ENCODE peak calls at places on chromosomes 2 and 18, in ten cellular contexts. Q, G, F, D, M, I, N, S, L and U are unnamed samples.

GRCh38 chr2:32997714-32998113 is 51.0 kb downstream of the LTBP1 start:
- DNase-seq in Q (no peak), G (no peak), F (no peak), D (no peak), M (no peak), I (no peak), N (no peak), S (no peak), L (no peak), U (no peak)

GRCh38 chr2:62305421-62306176 is 109.7 kb downstream of the B3GNT2 start:
- DNase-seq in Q (no peak), G (no peak), F (peak; percentile 59), D (no peak), M (no peak), I (no peak), N (no peak), S (no peak), L (no peak), U (no peak)

GRCh38 chr2:58341047-58341446 is 99.9 kb upstream of the FANCL start:
- DNase-seq in Q (no peak), G (no peak), F (no peak), D (no peak), M (no peak), I (no peak), N (no peak), S (no peak), L (no peak), U (no peak)

GRCh38 chr18:80233201-80233835 is 14.0 kb downstream of the PARD6G start:
- DNase-seq in Q (no peak), G (no peak), F (no peak), D (peak; percentile 18), M (no peak), I (no peak), N (no peak), S (no peak), L (no peak), U (no peak)

GRCh38 chr2:153059338-153060052 is 341.1 kb downstream of the ARL6IP6 start:
- DNase-seq in Q (no peak), G (no peak), F (no peak), D (no peak), M (peak; percentile 6), I (peak; percentile 12), N (no peak), S (peak; percentile 99), L (no peak), U (no peak)

GRCh38 chr2:221203846-221204245 is 368.3 kb downstream of the EPHA4 start:
- DNase-seq in Q (peak; percentile 27), G (peak; percentile 2), F (no peak), D (no peak), M (no peak), I (no peak), N (no peak), S (no peak), L (no peak), U (no peak)

GRCh38 chr18:40048886-40049650 is 1906.0 kb upstream of the PIK3C3 start:
- DNase-seq in Q (no peak), G (no peak), F (no peak), D (no peak), M (no peak), I (no peak), N (no peak), S (no peak), L (no peak), U (no peak)

GRCh38 chr2:163471947-163472346 is 263.9 kb downstream of the FIGN start:
- DNase-seq in Q (no peak), G (peak; percentile 4), F (no peak), D (no peak), M (peak; percentile 51), I (peak; percentile 69), N (no peak), S (peak; percentile 36), L (no peak), U (no peak)

DNA sequence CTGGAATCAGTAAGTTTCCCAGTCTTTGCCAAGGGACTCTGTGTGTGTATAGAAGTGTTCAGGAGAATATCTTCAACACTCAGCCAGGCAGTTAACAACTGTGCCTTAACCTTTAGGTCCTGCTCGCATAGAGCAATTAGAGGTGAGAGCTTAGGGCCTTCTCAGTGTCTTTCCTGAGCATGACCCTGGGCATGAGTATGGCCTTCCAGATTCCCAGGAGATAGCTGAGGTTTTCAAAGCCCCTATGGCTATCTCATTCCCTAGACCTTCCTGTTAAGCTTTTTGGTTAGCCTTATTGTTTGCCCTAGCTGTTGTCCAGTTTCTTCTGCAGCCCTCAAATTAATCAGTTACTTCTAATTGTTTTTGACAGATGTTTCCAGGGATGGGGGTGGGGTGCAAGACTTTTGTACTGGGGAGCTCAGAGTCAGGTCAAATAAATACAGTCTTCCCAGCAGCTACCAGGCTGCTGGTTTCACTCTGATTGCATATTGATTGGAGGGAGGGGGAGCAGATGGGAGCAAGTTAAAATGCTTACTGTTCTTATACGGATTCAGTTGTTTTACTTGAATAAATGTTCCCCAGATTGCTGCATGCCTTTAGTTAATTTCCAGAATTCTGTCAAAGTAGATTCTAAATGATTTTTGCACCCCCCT is 23.1 kb downstream of the PDK1 start:
- DNase-seq in Q (no peak), G (no peak), F (no peak), D (no peak), M (no peak), I (no peak), N (no peak), S (no peak), L (no peak), U (no peak)
- TF ChIP-seq CTCF in Q (no peak), G (no peak), F (no peak), D (no peak), M (no peak), I (no peak), N (no peak), S (no peak), L (no peak), U (no peak)

GRCh38 chr2:109322646-109323045 is 193.6 kb downstream of the SH3RF3 start:
- DNase-seq in Q (no peak), G (peak; percentile 34), F (no peak), D (no peak), M (no peak), I (no peak), N (no peak), S (no peak), L (no peak), U (no peak)
- TF ChIP-seq CTCF in Q (no peak), G (no peak), F (no peak), D (no peak), M (no peak), I (no peak), N (no peak), S (no peak), L (no peak), U (peak; percentile 16)

GRCh38 chr2:142876423-142876822 is 1.0 kb upstream of the KYNU start:
- DNase-seq in Q (no peak), G (peak; percentile 40), F (no peak), D (no peak), M (peak; percentile 26), I (peak; percentile 54), N (no peak), S (peak; percentile 63), L (no peak), U (no peak)
- TF ChIP-seq CTCF in Q (no peak), G (no peak), F (no peak), D (no peak), M (peak; percentile 6), I (peak; percentile 11), N (no peak), S (no peak), L (no peak), U (peak; percentile 68)

DNA sequence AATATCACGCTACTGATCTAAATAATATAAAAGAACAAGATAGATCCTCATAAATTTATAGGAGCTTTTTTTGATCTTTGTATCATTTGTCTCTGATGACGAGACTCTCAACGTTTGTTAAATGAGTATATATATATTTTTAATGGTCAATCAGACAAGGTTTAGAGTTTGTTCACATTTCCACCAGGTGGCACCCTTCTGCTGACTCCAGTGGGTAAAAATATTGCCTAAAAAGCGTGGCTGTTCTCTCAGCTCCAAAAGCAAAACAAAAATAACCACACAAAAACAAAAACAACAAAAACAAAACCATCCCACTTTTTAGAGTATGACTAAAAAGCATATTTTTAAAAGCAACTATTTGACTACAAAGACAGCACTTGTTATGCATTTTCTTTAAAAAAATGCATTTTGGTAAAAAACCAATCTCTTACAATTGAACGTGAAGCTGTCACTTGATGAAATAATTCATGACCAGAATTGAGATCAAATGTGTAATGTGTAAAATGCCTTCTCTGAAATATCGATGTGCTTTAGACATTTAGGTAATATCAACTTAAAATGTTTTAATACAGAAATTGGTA is 723.2 kb downstream of the DPP10 start:
- DNase-seq in Q (peak; percentile 55), G (peak; percentile 16), F (no peak), D (no peak), M (peak; percentile 53), I (peak; percentile 63), N (no peak), S (peak; percentile 38), L (no peak), U (no peak)
- TF ChIP-seq CTCF in Q (peak; percentile 70), G (peak; percentile 52), F (no peak), D (peak; percentile 49), M (peak; percentile 57), I (peak; percentile 51), N (peak; percentile 42), S (peak; percentile 55), L (peak; percentile 60), U (peak; percentile 78)

DNA sequence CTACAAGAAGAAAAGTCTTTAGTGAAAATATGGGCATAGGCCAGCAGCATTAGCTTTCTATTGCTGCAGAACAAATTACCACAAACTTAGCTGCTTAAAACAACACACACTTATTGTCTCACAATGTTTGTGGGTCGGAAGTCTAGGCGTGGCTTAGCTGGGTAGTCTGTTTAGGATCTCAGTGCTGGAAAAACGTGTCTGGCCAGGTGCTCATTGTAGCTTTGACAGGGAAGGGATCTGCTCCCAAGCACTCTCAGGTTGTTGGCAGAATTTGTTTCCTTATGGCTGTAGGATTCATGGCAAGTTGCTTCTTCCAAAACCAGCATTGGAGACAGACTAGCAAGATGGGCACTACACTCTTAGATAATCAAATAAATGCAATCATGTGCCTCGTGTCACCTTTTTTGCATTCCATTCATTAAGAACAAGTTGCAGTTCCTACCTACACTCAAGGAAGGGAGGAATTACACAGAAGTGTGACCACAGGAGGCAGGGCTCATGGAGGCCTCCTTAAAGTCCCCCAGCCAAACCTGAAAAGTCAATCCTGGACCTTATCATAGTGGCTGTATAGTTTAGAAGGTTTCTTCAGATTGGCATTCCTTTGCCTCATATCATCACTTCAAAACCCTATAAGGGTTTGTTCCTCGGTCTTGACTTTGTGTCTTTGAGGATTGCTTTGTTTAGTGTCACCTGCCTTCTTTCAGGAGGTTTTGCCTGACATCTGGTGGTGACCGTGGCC is 17.3 kb downstream of the MRPL30 start:
- DNase-seq in Q (no peak), G (no peak), F (no peak), D (no peak), M (no peak), I (no peak), N (no peak), S (peak; percentile 35), L (no peak), U (no peak)
- TF ChIP-seq CTCF in Q (no peak), G (no peak), F (no peak), D (no peak), M (no peak), I (no peak), N (no peak), S (no peak), L (no peak), U (no peak)

DNA sequence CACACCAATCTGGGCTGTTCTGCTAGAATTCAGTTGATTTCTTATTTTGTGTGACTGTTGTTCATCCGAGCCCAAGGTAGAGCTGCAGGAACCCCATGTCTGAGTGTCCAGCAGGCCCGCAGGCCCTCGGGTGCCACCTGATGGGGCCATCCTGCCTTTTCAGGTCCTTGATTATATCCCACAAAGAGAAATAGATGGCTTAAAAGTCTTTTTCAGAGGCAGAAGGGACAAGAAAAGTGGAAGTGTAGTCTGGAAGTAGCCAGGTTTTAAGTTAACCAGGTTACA is 52.2 kb downstream of the AGAP1 start:
- DNase-seq in Q (no peak), G (no peak), F (no peak), D (no peak), M (no peak), I (no peak), N (no peak), S (no peak), L (no peak), U (peak; percentile 32)
- TF ChIP-seq CTCF in Q (no peak), G (no peak), F (no peak), D (no peak), M (no peak), I (no peak), N (no peak), S (no peak), L (no peak), U (no peak)